ENCODE peak calls at places on chromosome 22, in nine cellular contexts. One of them, this sample, is unnamed. For H3K9me3, the result is how much of the 10 kb centered on the place peaks cover.

GRCh38 chr22:45504703-45505341 is 2.1 kb downstream of the FBLN1 start:
- DNase-seq in esophagus muscularis mucosa: no peak
- DNase-seq in Panc1: no peak
- DNase-seq in HepG2: no peak
- DNase-seq in breast epithelium: no peak
- DNase-seq in transverse colon: no peak
- DNase-seq in endothelial cell of umbilical vein: peak
- DNase-seq in prostate gland: no peak
- DNase-seq in stomach: no peak
- DNase-seq in this sample: no peak

GRCh38 chr22:49015459-49015858 is 812.2 kb downstream of the BRD1 start:
- DNase-seq in esophagus muscularis mucosa: peak
- DNase-seq in Panc1: no peak
- DNase-seq in HepG2: no peak
- DNase-seq in breast epithelium: no peak
- DNase-seq in transverse colon: no peak
- DNase-seq in endothelial cell of umbilical vein: no peak
- DNase-seq in prostate gland: no peak
- DNase-seq in stomach: peak
- DNase-seq in this sample: no peak

GRCh38 chr22:27998511-27999410 is 79.7 kb upstream of the PITPNB start:
- DNase-seq in esophagus muscularis mucosa: no peak
- DNase-seq in Panc1: no peak
- DNase-seq in HepG2: no peak
- DNase-seq in breast epithelium: no peak
- DNase-seq in transverse colon: no peak
- DNase-seq in endothelial cell of umbilical vein: no peak
- DNase-seq in prostate gland: no peak
- DNase-seq in stomach: no peak
- DNase-seq in this sample: no peak

GRCh38 chr22:44707752-44708151 is 5.7 kb downstream of the PRR5 start:
- DNase-seq in esophagus muscularis mucosa: no peak
- DNase-seq in Panc1: no peak
- DNase-seq in HepG2: no peak
- DNase-seq in breast epithelium: no peak
- DNase-seq in transverse colon: no peak
- DNase-seq in endothelial cell of umbilical vein: no peak
- DNase-seq in prostate gland: no peak
- DNase-seq in stomach: no peak
- DNase-seq in this sample: no peak

GRCh38 chr22:43014062-43014875 is 680 bp downstream of the PACSIN2 start:
- DNase-seq in esophagus muscularis mucosa: no peak
- DNase-seq in Panc1: no peak
- DNase-seq in HepG2: peak
- DNase-seq in breast epithelium: peak
- DNase-seq in transverse colon: peak
- DNase-seq in endothelial cell of umbilical vein: peak
- DNase-seq in prostate gland: peak
- DNase-seq in stomach: peak
- DNase-seq in this sample: no peak

GRCh38 chr22:19394274-19395050 is 37.1 kb downstream of the HIRA start:
- DNase-seq in esophagus muscularis mucosa: no peak
- DNase-seq in Panc1: no peak
- DNase-seq in HepG2: no peak
- DNase-seq in breast epithelium: no peak
- DNase-seq in transverse colon: no peak
- DNase-seq in endothelial cell of umbilical vein: no peak
- DNase-seq in prostate gland: no peak
- DNase-seq in stomach: no peak
- DNase-seq in this sample: no peak

GRCh38 chr22:19275919-19276600 is 15.5 kb downstream of the CLTCL1 start:
- DNase-seq in esophagus muscularis mucosa: peak
- DNase-seq in Panc1: no peak
- DNase-seq in HepG2: no peak
- DNase-seq in breast epithelium: no peak
- DNase-seq in transverse colon: no peak
- DNase-seq in endothelial cell of umbilical vein: no peak
- DNase-seq in prostate gland: no peak
- DNase-seq in stomach: peak
- DNase-seq in this sample: no peak

GRCh38 chr22:28514314-28514713 is 165.3 kb downstream of the TTC28 start:
- DNase-seq in esophagus muscularis mucosa: no peak
- DNase-seq in Panc1: no peak
- DNase-seq in HepG2: no peak
- DNase-seq in breast epithelium: no peak
- DNase-seq in transverse colon: no peak
- DNase-seq in endothelial cell of umbilical vein: no peak
- DNase-seq in prostate gland: no peak
- DNase-seq in stomach: no peak
- DNase-seq in this sample: peak

GRCh38 chr22:49297871-49298721 is 529.6 kb downstream of the BRD1 start:
- DNase-seq in esophagus muscularis mucosa: peak
- DNase-seq in Panc1: no peak
- DNase-seq in HepG2: no peak
- DNase-seq in breast epithelium: peak
- DNase-seq in transverse colon: no peak
- DNase-seq in endothelial cell of umbilical vein: no peak
- DNase-seq in prostate gland: no peak
- DNase-seq in stomach: peak
- DNase-seq in this sample: no peak

GRCh38 chr22:44274918-44275665 is 37.7 kb downstream of the SHISAL1 start:
- DNase-seq in esophagus muscularis mucosa: no peak
- DNase-seq in Panc1: no peak
- DNase-seq in HepG2: no peak
- DNase-seq in breast epithelium: no peak
- DNase-seq in transverse colon: no peak
- DNase-seq in endothelial cell of umbilical vein: no peak
- DNase-seq in prostate gland: no peak
- DNase-seq in stomach: no peak
- DNase-seq in this sample: no peak

GRCh38 chr22:42967933-42968332 is 47.0 kb downstream of the PACSIN2 start:
- DNase-seq in esophagus muscularis mucosa: no peak
- DNase-seq in Panc1: no peak
- DNase-seq in HepG2: no peak
- DNase-seq in breast epithelium: no peak
- DNase-seq in transverse colon: peak
- DNase-seq in endothelial cell of umbilical vein: no peak
- DNase-seq in prostate gland: no peak
- DNase-seq in stomach: peak
- DNase-seq in this sample: no peak

GRCh38 chr22:17767236-17768065 is 6.8 kb downstream of the BID start:
- DNase-seq in esophagus muscularis mucosa: no peak
- DNase-seq in Panc1: no peak
- DNase-seq in HepG2: no peak
- DNase-seq in breast epithelium: no peak
- DNase-seq in transverse colon: no peak
- DNase-seq in endothelial cell of umbilical vein: no peak
- DNase-seq in prostate gland: no peak
- DNase-seq in stomach: no peak
- DNase-seq in this sample: no peak

GRCh38 chr22:31491218-31491962 is 1.7 kb upstream of the EIF4ENIF1 start:
- DNase-seq in esophagus muscularis mucosa: no peak
- DNase-seq in Panc1: no peak
- DNase-seq in HepG2: no peak
- DNase-seq in breast epithelium: no peak
- DNase-seq in transverse colon: no peak
- DNase-seq in endothelial cell of umbilical vein: no peak
- DNase-seq in prostate gland: no peak
- DNase-seq in stomach: no peak
- DNase-seq in this sample: no peak

DNA sequence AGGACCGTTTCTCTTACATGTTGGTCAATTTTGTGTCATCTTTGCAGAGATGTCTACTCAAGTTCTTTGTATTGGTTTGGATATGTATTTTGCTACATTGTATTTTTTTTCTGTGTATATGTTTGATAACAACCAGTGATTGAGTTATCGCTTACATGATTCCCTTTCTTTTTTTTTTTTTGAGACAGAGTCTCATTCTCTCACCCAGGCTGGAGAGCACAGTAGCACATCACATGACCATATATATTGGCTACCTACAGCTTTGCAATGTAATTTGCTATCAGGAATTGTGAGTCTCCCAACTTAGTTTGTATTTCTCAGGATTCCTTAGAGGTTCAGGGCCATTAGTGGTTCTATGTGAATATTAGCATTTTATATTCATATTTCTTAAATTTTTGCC is 59.5 kb downstream of the LRRC74B start:
- DNase-seq in esophagus muscularis mucosa: no peak
- DNase-seq in Panc1: no peak
- DNase-seq in HepG2: no peak
- DNase-seq in breast epithelium: no peak
- DNase-seq in transverse colon: no peak
- DNase-seq in endothelial cell of umbilical vein: no peak
- DNase-seq in prostate gland: no peak
- DNase-seq in stomach: no peak
- DNase-seq in this sample: no peak
- H3K9me3 ChIP-seq in esophagus muscularis mucosa: under half
- H3K9me3 ChIP-seq in Panc1: under half
- H3K9me3 ChIP-seq in HepG2: under half
- H3K9me3 ChIP-seq in breast epithelium: under half
- H3K9me3 ChIP-seq in transverse colon: under half
- H3K9me3 ChIP-seq in endothelial cell of umbilical vein: under half
- H3K9me3 ChIP-seq in prostate gland: under half
- H3K9me3 ChIP-seq in stomach: under half
- H3K9me3 ChIP-seq in this sample: under half

GRCh38 chr22:46619830-46620501 is at the start of gene GRAMD4:
- DNase-seq in esophagus muscularis mucosa: no peak
- DNase-seq in Panc1: no peak
- DNase-seq in HepG2: peak
- DNase-seq in breast epithelium: peak
- DNase-seq in transverse colon: no peak
- DNase-seq in endothelial cell of umbilical vein: no peak
- DNase-seq in prostate gland: no peak
- DNase-seq in stomach: no peak
- DNase-seq in this sample: no peak
- H3K27ac ChIP-seq in esophagus muscularis mucosa: peak
- H3K27ac ChIP-seq in Panc1: no peak
- H3K27ac ChIP-seq in HepG2: no peak
- H3K27ac ChIP-seq in breast epithelium: peak
- H3K27ac ChIP-seq in transverse colon: peak
- H3K27ac ChIP-seq in endothelial cell of umbilical vein: no peak
- H3K27ac ChIP-seq in prostate gland: no peak
- H3K27ac ChIP-seq in stomach: peak
- H3K27ac ChIP-seq in this sample: no peak

GRCh38 chr22:38012604-38013072 is 28.3 kb upstream of the SOX10 start:
- DNase-seq in esophagus muscularis mucosa: no peak
- DNase-seq in Panc1: no peak
- DNase-seq in HepG2: peak
- DNase-seq in breast epithelium: no peak
- DNase-seq in transverse colon: no peak
- DNase-seq in endothelial cell of umbilical vein: peak
- DNase-seq in prostate gland: no peak
- DNase-seq in stomach: no peak
- DNase-seq in this sample: no peak
- TF ChIP-seq POLR2AphosphoS5 in esophagus muscularis mucosa: no peak
- TF ChIP-seq POLR2AphosphoS5 in Panc1: no peak
- TF ChIP-seq POLR2AphosphoS5 in HepG2: no peak
- TF ChIP-seq POLR2AphosphoS5 in breast epithelium: no peak
- TF ChIP-seq POLR2AphosphoS5 in transverse colon: no peak
- TF ChIP-seq POLR2AphosphoS5 in endothelial cell of umbilical vein: no peak
- TF ChIP-seq POLR2AphosphoS5 in prostate gland: no peak
- TF ChIP-seq POLR2AphosphoS5 in stomach: no peak
- TF ChIP-seq POLR2AphosphoS5 in this sample: no peak

DNA sequence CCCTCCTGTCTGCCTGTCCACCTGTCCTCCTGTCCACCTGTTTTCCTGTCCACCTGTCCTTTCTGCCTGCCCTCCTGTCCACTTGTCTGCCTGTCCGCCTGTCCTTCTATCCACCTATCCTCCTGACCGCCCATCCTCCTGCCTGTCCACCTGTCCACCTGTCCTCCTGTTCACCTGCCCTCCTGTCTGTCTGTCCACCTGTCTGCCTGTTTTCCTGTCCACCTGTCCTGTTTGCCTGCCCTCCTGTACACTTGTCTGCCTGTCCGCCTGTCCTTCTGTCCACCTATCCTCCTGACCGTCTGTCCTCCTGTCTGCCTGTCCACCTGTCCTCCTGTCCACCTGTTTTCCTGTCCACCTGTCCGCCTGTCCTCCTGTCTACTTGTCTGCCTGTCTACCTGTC is 682.8 kb downstream of the TBC1D22A start:
- DNase-seq in esophagus muscularis mucosa: peak
- DNase-seq in Panc1: no peak
- DNase-seq in HepG2: no peak
- DNase-seq in breast epithelium: no peak
- DNase-seq in transverse colon: no peak
- DNase-seq in endothelial cell of umbilical vein: no peak
- DNase-seq in prostate gland: no peak
- DNase-seq in stomach: no peak
- DNase-seq in this sample: no peak
- H3K9me3 ChIP-seq in esophagus muscularis mucosa: under half
- H3K9me3 ChIP-seq in Panc1: under half
- H3K9me3 ChIP-seq in HepG2: under half
- H3K9me3 ChIP-seq in breast epithelium: under half
- H3K9me3 ChIP-seq in transverse colon: under half
- H3K9me3 ChIP-seq in endothelial cell of umbilical vein: under half
- H3K9me3 ChIP-seq in prostate gland: under half
- H3K9me3 ChIP-seq in stomach: under half
- H3K9me3 ChIP-seq in this sample: under half

DNA sequence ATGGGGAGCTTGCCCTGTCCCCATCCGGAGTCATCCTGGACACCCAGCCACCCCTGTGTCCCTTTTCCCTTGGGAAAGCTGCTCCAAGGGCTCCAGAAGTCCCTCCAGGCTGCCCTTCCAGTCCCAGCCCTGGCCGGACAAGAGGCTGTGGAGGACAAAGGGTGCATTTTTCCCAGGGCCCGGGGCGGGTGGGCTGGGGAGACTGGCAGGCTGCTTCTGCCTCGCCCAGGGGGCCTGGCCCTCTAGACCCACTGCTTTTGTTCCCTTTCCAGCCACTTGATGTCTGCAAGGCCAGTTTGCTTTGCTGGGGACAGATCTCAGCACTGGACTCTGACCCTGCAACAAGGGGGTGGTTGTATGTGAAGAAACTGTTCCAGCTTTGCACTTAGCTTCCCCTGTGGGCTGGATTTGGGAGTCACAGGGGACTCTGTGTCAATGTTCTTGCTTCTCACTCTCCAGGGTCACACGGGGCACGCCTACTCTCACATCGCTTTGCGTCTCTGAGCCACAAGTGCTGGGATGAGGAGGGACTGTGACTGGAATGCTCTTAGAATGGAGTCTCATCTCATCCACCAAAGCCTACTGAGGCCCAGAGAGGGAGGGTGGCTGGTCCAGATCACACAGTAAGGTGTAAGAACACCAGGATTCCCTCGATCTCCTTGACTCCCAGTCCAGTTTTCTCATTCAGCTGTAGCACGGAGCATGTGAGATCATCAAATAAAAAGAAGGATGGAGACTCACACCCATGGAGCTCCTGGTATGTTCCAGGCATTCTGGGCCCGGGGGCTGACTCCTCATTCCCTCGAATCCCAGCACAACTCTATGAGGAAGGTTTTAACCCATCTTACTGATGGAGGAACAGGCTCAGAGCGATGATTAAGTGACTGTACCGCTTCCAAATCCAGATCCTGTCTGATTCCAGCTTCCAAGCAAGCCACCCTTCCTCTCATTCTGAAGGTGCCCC is 59.9 kb downstream of the FBXO7 start:
- DNase-seq in esophagus muscularis mucosa: no peak
- DNase-seq in Panc1: no peak
- DNase-seq in HepG2: peak
- DNase-seq in breast epithelium: no peak
- DNase-seq in transverse colon: peak
- DNase-seq in endothelial cell of umbilical vein: no peak
- DNase-seq in prostate gland: no peak
- DNase-seq in stomach: peak
- DNase-seq in this sample: no peak
- H3K27ac ChIP-seq in esophagus muscularis mucosa: peak
- H3K27ac ChIP-seq in Panc1: no peak
- H3K27ac ChIP-seq in HepG2: peak
- H3K27ac ChIP-seq in breast epithelium: peak
- H3K27ac ChIP-seq in transverse colon: peak
- H3K27ac ChIP-seq in endothelial cell of umbilical vein: no peak
- H3K27ac ChIP-seq in prostate gland: peak
- H3K27ac ChIP-seq in stomach: peak
- H3K27ac ChIP-seq in this sample: no peak